ENCODE peak calls at places on chromosomes 2 and 18, in five cellular contexts. L is ascending aorta; S is A549; Q is aorta; C is CD8-positive, alpha-beta memory T cell. X is an unnamed sample.

GRCh38 chr2:6676245-6676644 is 189.5 kb downstream of the CMPK2 start:
- DNase-seq in L (no peak), S (no peak), Q (no peak), C (no peak), X (no peak)

GRCh38 chr2:220930542-220931076 is 641.5 kb downstream of the EPHA4 start:
- DNase-seq in L (no peak), S (no peak), Q (no peak), C (no peak), X (no peak)

GRCh38 chr18:38872342-38872741 is 1306.7 kb upstream of the CELF4 start:
- DNase-seq in L (no peak), S (no peak), Q (no peak), C (no peak), X (no peak)

GRCh38 chr2:167134381-167135072 is 246.2 kb downstream of the XIRP2 start:
- DNase-seq in L (no peak), S (peak), Q (no peak), C (no peak), X (no peak)

GRCh38 chr18:21897811-21898210 is 157.2 kb downstream of the MIB1 start:
- DNase-seq in L (no peak), S (peak), Q (peak), C (no peak), X (no peak)

GRCh38 chr2:202091476-202091875 is 18.4 kb downstream of the KIAA2012 start:
- DNase-seq in L (no peak), S (no peak), Q (no peak), C (no peak), X (no peak)

GRCh38 chr18:58319719-58320118 is 275.7 kb downstream of the NEDD4L start:
- DNase-seq in L (no peak), S (no peak), Q (no peak), C (no peak), X (no peak)

GRCh38 chr2:240431663-240432424 is 3.6 kb upstream of the GPC1 start:
- DNase-seq in L (peak), S (no peak), Q (peak), C (peak), X (peak)

GRCh38 chr2:108215794-108216211 is 24.0 kb upstream of the SULT1C3 start:
- DNase-seq in L (no peak), S (peak), Q (no peak), C (no peak), X (peak)

GRCh38 chr18:49565656-49566055 is 3.8 kb downstream of the LIPG start:
- DNase-seq in L (no peak), S (no peak), Q (no peak), C (no peak), X (no peak)

GRCh38 chr2:54871457-54872103 is 148.1 kb downstream of the EML6 start:
- DNase-seq in L (no peak), S (no peak), Q (no peak), C (no peak), X (no peak)

GRCh38 chr18:43582120-43582519 is 304.8 kb upstream of the SYT4 start:
- DNase-seq in L (no peak), S (no peak), Q (no peak), C (no peak), X (no peak)

GRCh38 chr2:215653344-215654015 is 217.6 kb upstream of the FN1 start:
- DNase-seq in L (no peak), S (no peak), Q (no peak), C (no peak), X (no peak)

GRCh38 chr2:82084679-82085392 is 1780.3 kb upstream of the LRRTM1 start:
- DNase-seq in L (no peak), S (no peak), Q (no peak), C (no peak), X (no peak)

GRCh38 chr2:19753818-19754217 is 148.0 kb downstream of the TTC32 start:
- DNase-seq in L (peak), S (no peak), Q (no peak), C (no peak), X (no peak)

GRCh38 chr18:47729356-47729755 is 201.1 kb downstream of the SMAD2 start:
- DNase-seq in L (no peak), S (no peak), Q (no peak), C (no peak), X (no peak)

GRCh38 chr2:69083126-69083733 is 70.3 kb downstream of the ANTXR1 start:
- DNase-seq in L (peak), S (peak), Q (no peak), C (no peak), X (no peak)

GRCh38 chr2:177317443-177317842 is 52.9 kb upstream of the NFE2L2 start:
- DNase-seq in L (no peak), S (no peak), Q (no peak), C (no peak), X (no peak)

GRCh38 chr2:166112193-166112605 is 15.6 kb downstream of the SCN1A start:
- DNase-seq in L (no peak), S (no peak), Q (no peak), C (no peak), X (no peak)

GRCh38 chr18:49011291-49011746 is 60.6 kb upstream of the SMAD7 start:
- DNase-seq in L (peak), S (no peak), Q (peak), C (no peak), X (peak)

GRCh38 chr2:20012282-20013060 is at the start of gene MATN3:
- DNase-seq in L (peak), S (peak), Q (peak), C (no peak), X (peak)

GRCh38 chr2:37392428-37392827 is 48.0 kb downstream of the QPCT start:
- DNase-seq in L (no peak), S (no peak), Q (no peak), C (no peak), X (no peak)

GRCh38 chr2:88753833-88754584 is 62.5 kb downstream of the RPIA start:
- DNase-seq in L (no peak), S (no peak), Q (no peak), C (no peak), X (no peak)

GRCh38 chr2:86194751-86195054 is 559 bp downstream of the IMMT start:
- DNase-seq in L (peak), S (no peak), Q (peak), C (no peak), X (no peak)

GRCh38 chr2:98445708-98446577 is 1.3 kb downstream of the INPP4A start:
- DNase-seq in L (no peak), S (no peak), Q (peak), C (no peak), X (no peak)

GRCh38 chr2:151869296-151869695 is 41.1 kb upstream of the ARL5A start:
- DNase-seq in L (no peak), S (no peak), Q (no peak), C (no peak), X (no peak)

GRCh38 chr2:241803387-241804325 is 5.3 kb upstream of the NEU4 start:
- DNase-seq in L (peak), S (no peak), Q (peak), C (no peak), X (peak)

GRCh38 chr2:176830362-176830761 is 382.2 kb upstream of the HNRNPA3 start:
- DNase-seq in L (no peak), S (no peak), Q (no peak), C (no peak), X (no peak)

GRCh38 chr2:40363631-40364030 is 88.3 kb downstream of the SLC8A1 start:
- DNase-seq in L (no peak), S (no peak), Q (no peak), C (no peak), X (no peak)

GRCh38 chr2:37619957-37620295 is 51.5 kb downstream of the CDC42EP3 start:
- DNase-seq in L (no peak), S (no peak), Q (no peak), C (no peak), X (no peak)

GRCh38 chr18:23269931-23270330 is 134.6 kb downstream of the CABLES1 start:
- DNase-seq in L (no peak), S (no peak), Q (no peak), C (no peak), X (no peak)

GRCh38 chr2:205139822-205140612 is 542.3 kb upstream of the NRP2 start:
- DNase-seq in L (no peak), S (no peak), Q (no peak), C (no peak), X (peak)

GRCh38 chr2:132875193-132875592 is 205.2 kb upstream of the LYPD1 start:
- DNase-seq in L (no peak), S (no peak), Q (no peak), C (no peak), X (no peak)

GRCh38 chr2:134634054-134634630 is 84.7 kb downstream of the TMEM163 start:
- DNase-seq in L (no peak), S (no peak), Q (no peak), C (no peak), X (no peak)

GRCh38 chr2:86308356-86308755 is 29.1 kb downstream of the REEP1 start:
- DNase-seq in L (no peak), S (no peak), Q (no peak), C (no peak), X (peak)

GRCh38 chr2:110211938-110212858 is at the start of gene MTLN:
- DNase-seq in L (peak), S (peak), Q (peak), C (peak), X (peak)

GRCh38 chr2:187158452-187158851 is 289.6 kb downstream of the CALCRL start:
- DNase-seq in L (no peak), S (no peak), Q (no peak), C (no peak), X (no peak)

GRCh38 chr2:230986520-230987136 is 9.3 kb upstream of the SPATA3 start:
- DNase-seq in L (no peak), S (no peak), Q (no peak), C (no peak), X (no peak)
- H3K4me3 ChIP-seq in L (peak), S (peak), Q (no peak), C (peak), X (peak)

GRCh38 chr2:126663184-126663963 is 7.4 kb downstream of the GYPC start:
- DNase-seq in L (no peak), S (no peak), Q (no peak), C (no peak), X (no peak)

GRCh38 chr2:126661001-126661400 is 5.0 kb downstream of the GYPC start:
- DNase-seq in L (no peak), S (no peak), Q (no peak), C (no peak), X (no peak)

GRCh38 chr2:126661702-126662465 is 5.9 kb downstream of the GYPC start:
- DNase-seq in L (no peak), S (no peak), Q (no peak), C (no peak), X (no peak)

GRCh38 chr2:126664234-126664633 is 8.3 kb downstream of the GYPC start:
- DNase-seq in L (no peak), S (no peak), Q (no peak), C (no peak), X (no peak)

GRCh38 chr2:126662623-126663022 is 6.7 kb downstream of the GYPC start:
- DNase-seq in L (no peak), S (no peak), Q (no peak), C (no peak), X (no peak)
- H3K27ac ChIP-seq in L (peak), S (no peak), Q (no peak), C (no peak), X (peak)

GRCh38 chr2:199452991-199453379 is 4.8 kb downstream of the SATB2 start:
- DNase-seq in L (no peak), S (no peak), Q (no peak), C (no peak), X (no peak)
- H3K4me3 ChIP-seq in L (no peak), S (no peak), Q (no peak), C (no peak), X (no peak)

GRCh38 chr2:169086893-169087467 is 17.6 kb downstream of the DHRS9 start:
- DNase-seq in L (no peak), S (no peak), Q (no peak), C (no peak), X (peak)
- H3K27ac ChIP-seq in L (no peak), S (no peak), Q (no peak), C (no peak), X (no peak)

X was measured in upper lobe of right lung.